ENCODE peak calls at places on chromosome 13, in six cellular contexts. U, J, D, R, M and I are unnamed samples. For H3K4me1 and H3K36me3, the result is how much of the 10 kb centered on the place peaks cover.

GRCh38 chr13:73341748-73342147 is 282.9 kb downstream of the KLF5 start:
- DNase-seq in U (no peak), J (no peak), D (peak), R (no peak), M (no peak), I (no peak)

GRCh38 chr13:38417727-38418126 is 68.1 kb downstream of the UFM1 start:
- DNase-seq in U (no peak), J (no peak), D (peak), R (no peak), M (peak), I (no peak)

GRCh38 chr13:29491248-29491647 is 104.2 kb downstream of the SLC7A1 start:
- DNase-seq in U (no peak), J (no peak), D (no peak), R (no peak), M (no peak), I (no peak)

GRCh38 chr13:32214073-32214472 is 101.1 kb downstream of the ZAR1L start:
- DNase-seq in U (no peak), J (no peak), D (no peak), R (no peak), M (no peak), I (no peak)

GRCh38 chr13:96273196-96273595 is 183.3 kb downstream of the HS6ST3 start:
- DNase-seq in U (no peak), J (no peak), D (no peak), R (no peak), M (no peak), I (no peak)

GRCh38 chr13:75494491-75494890 is 12.5 kb upstream of the TBC1D4 start:
- DNase-seq in U (no peak), J (no peak), D (peak), R (no peak), M (no peak), I (no peak)

GRCh38 chr13:43319617-43320444 is 296.4 kb downstream of the DNAJC15 start:
- DNase-seq in U (no peak), J (no peak), D (no peak), R (no peak), M (peak), I (no peak)

GRCh38 chr13:20814224-20814910 is 40.6 kb upstream of the EEF1AKMT1 start:
- DNase-seq in U (peak), J (peak), D (peak), R (peak), M (no peak), I (peak)

GRCh38 chr13:28239374-28239773 is 101.0 kb downstream of the PAN3 start:
- DNase-seq in U (no peak), J (no peak), D (peak), R (no peak), M (no peak), I (no peak)

GRCh38 chr13:93559718-93560117 is 333.1 kb downstream of the GPC6 start:
- DNase-seq in U (no peak), J (no peak), D (peak), R (no peak), M (no peak), I (no peak)

GRCh38 chr13:26539738-26540292 is 17.7 kb upstream of the WASF3 start:
- DNase-seq in U (no peak), J (no peak), D (no peak), R (no peak), M (no peak), I (no peak)

GRCh38 chr13:110944121-110944967 is 29.5 kb upstream of the ANKRD10 start:
- DNase-seq in U (no peak), J (no peak), D (peak), R (no peak), M (peak), I (no peak)

GRCh38 chr13:91904597-91904996 is 506.2 kb downstream of the GPC5 start:
- DNase-seq in U (no peak), J (no peak), D (no peak), R (no peak), M (no peak), I (no peak)

GRCh38 chr13:94309576-94309975 is 169.9 kb downstream of the DCT start:
- DNase-seq in U (no peak), J (no peak), D (no peak), R (no peak), M (no peak), I (no peak)

GRCh38 chr13:111033172-111034133 is 81.7 kb upstream of the ARHGEF7 start:
- DNase-seq in U (no peak), J (no peak), D (no peak), R (no peak), M (no peak), I (no peak)

GRCh38 chr13:57666554-57666953 is 35.0 kb downstream of the PCDH17 start:
- DNase-seq in U (no peak), J (no peak), D (no peak), R (no peak), M (peak), I (no peak)

GRCh38 chr13:51970251-51970793 is 40.9 kb downstream of the ATP7B start:
- DNase-seq in U (no peak), J (no peak), D (no peak), R (no peak), M (no peak), I (no peak)
- H3K4me3 ChIP-seq in U (no peak), J (no peak), D (no peak), R (no peak), M (no peak), I (no peak)

GRCh38 chr13:98507060-98507797 is 69.7 kb downstream of the STK24 start:
- DNase-seq in U (no peak), J (peak), D (no peak), R (peak), M (peak), I (peak)
- H3K4me1 ChIP-seq in U (under half), J (under half), D (under half), R (under half), M (under half), I (half or more)

GRCh38 chr13:113607056-113607455 is 22.5 kb downstream of the TFDP1 start:
- DNase-seq in U (no peak), J (no peak), D (no peak), R (no peak), M (no peak), I (no peak)
- H3K36me3 ChIP-seq in U (under half), J (under half), D (under half), R (under half), M (under half), I (under half)

GRCh38 chr13:49258097-49258796 is 10.5 kb downstream of the CDADC1 start:
- DNase-seq in U (no peak), J (no peak), D (no peak), R (no peak), M (no peak), I (no peak)
- H3K4me3 ChIP-seq in U (peak), J (peak), D (no peak), R (peak), M (no peak), I (peak)